ENCODE peak calls at places on chromosomes 4 and X, in ten cellular contexts. Y is stimulated activated CD4-positive, alpha-beta T cell treated with anti-CD3 and anti-CD28 coated beads, Interleukin-2, amount 100 ng/mL, for 4 hours; Q is progenitor cell of endocrine pancreas; G is T47D; L is activated CD8-positive, alpha-beta memory T cell treated with anti-CD3 and anti-CD28 coated beads for 4 hours; V is right lobe of liver; H is AG20443; X is A673; U is GM06990; K is astrocyte. F is an unnamed sample.

GRCh38 chr4:169582706-169583105 is 29.7 kb downstream of the NEK1 start:
- DNase-seq in Y (no peak), Q (no peak), G (no peak), L (no peak), V (no peak), H (no peak), X (no peak), U (no peak), K (peak), F (no peak)

GRCh38 chr4:106502106-106502699 is 133.6 kb upstream of the GIMD1 start:
- DNase-seq in Y (no peak), Q (peak), G (peak), L (no peak), V (peak), H (peak), X (no peak), U (no peak), K (peak), F (peak)

GRCh38 chrX:150774798-150775568 is 81.8 kb downstream of the MTMR1 start:
- DNase-seq in Y (no peak), Q (no peak), G (peak), L (no peak), V (no peak), H (no peak), X (no peak), U (no peak), K (no peak), F (no peak)

GRCh38 chr4:148634476-148634875 is 192.3 kb upstream of the NR3C2 start:
- DNase-seq in Y (no peak), Q (no peak), G (peak), L (no peak), V (no peak), H (no peak), X (no peak), U (no peak), K (peak), F (no peak)

GRCh38 chr4:13921805-13922204 is 294.3 kb upstream of the BOD1L1 start:
- DNase-seq in Y (no peak), Q (no peak), G (no peak), L (no peak), V (no peak), H (peak), X (no peak), U (no peak), K (peak), F (no peak)

GRCh38 chr4:143300860-143301259 is 35.8 kb upstream of the GAB1 start:
- DNase-seq in Y (no peak), Q (no peak), G (no peak), L (no peak), V (no peak), H (no peak), X (no peak), U (no peak), K (no peak), F (no peak)

GRCh38 chrX:65697173-65697572 is 29.7 kb downstream of the MSN start:
- DNase-seq in Y (no peak), Q (no peak), G (no peak), L (no peak), V (no peak), H (peak), X (peak), U (no peak), K (peak), F (no peak)

GRCh38 chrX:134679226-134679625 is 21.0 kb upstream of the PLAC1 start:
- DNase-seq in Y (no peak), Q (no peak), G (no peak), L (no peak), V (no peak), H (peak), X (no peak), U (no peak), K (no peak), F (no peak)

GRCh38 chr4:48122756-48123155 is 11.3 kb downstream of the TXK start:
- DNase-seq in Y (no peak), Q (no peak), G (no peak), L (no peak), V (no peak), H (no peak), X (no peak), U (no peak), K (no peak), F (no peak)

GRCh38 chrX:45322382-45322781 is 121.7 kb upstream of the DIPK2B start:
- DNase-seq in Y (peak), Q (no peak), G (peak), L (no peak), V (no peak), H (peak), X (peak), U (no peak), K (peak), F (peak)

GRCh38 chr4:147192679-147193078 is 247.0 kb upstream of the TTC29 start:
- DNase-seq in Y (no peak), Q (no peak), G (no peak), L (no peak), V (no peak), H (no peak), X (no peak), U (no peak), K (no peak), F (no peak)

GRCh38 chrX:107845625-107846024 is 20.0 kb downstream of the MID2 start:
- DNase-seq in Y (peak), Q (no peak), G (no peak), L (no peak), V (no peak), H (no peak), X (no peak), U (no peak), K (no peak), F (no peak)

GRCh38 chr4:57023104-57023503 is 44.4 kb downstream of the POLR2B start:
- DNase-seq in Y (no peak), Q (no peak), G (no peak), L (no peak), V (no peak), H (peak), X (no peak), U (no peak), K (peak), F (no peak)

GRCh38 chr4:20672262-20672661 is 28.0 kb upstream of the PACRGL start:
- DNase-seq in Y (no peak), Q (no peak), G (no peak), L (no peak), V (no peak), H (no peak), X (no peak), U (no peak), K (no peak), F (no peak)

GRCh38 chr4:120703908-120704307 is 218.6 kb downstream of the PRDM5 start:
- DNase-seq in Y (no peak), Q (no peak), G (no peak), L (no peak), V (no peak), H (no peak), X (no peak), U (no peak), K (no peak), F (no peak)

GRCh38 chr4:17142232-17142711 is 243.8 kb upstream of the LDB2 start:
- DNase-seq in Y (no peak), Q (no peak), G (no peak), L (no peak), V (no peak), H (peak), X (peak), U (no peak), K (peak), F (no peak)

GRCh38 chrX:69060631-69061408 is 104.4 kb downstream of the PJA1 start:
- DNase-seq in Y (no peak), Q (peak), G (peak), L (no peak), V (no peak), H (peak), X (no peak), U (no peak), K (peak), F (no peak)

GRCh38 chr4:5750052-5750950 is 39.3 kb downstream of the EVC start:
- DNase-seq in Y (no peak), Q (no peak), G (no peak), L (no peak), V (no peak), H (peak), X (no peak), U (no peak), K (peak), F (no peak)

GRCh38 chr4:76504613-76505465 is 69.8 kb downstream of the SHROOM3 start:
- DNase-seq in Y (no peak), Q (no peak), G (peak), L (no peak), V (no peak), H (peak), X (peak), U (no peak), K (peak), F (peak)

GRCh38 chr4:18923496-18924161 is 902.1 kb upstream of the LCORL start:
- DNase-seq in Y (no peak), Q (no peak), G (no peak), L (no peak), V (no peak), H (no peak), X (no peak), U (no peak), K (no peak), F (no peak)

GRCh38 chrX:43552166-43552565 is 103.9 kb upstream of the MAOA start:
- DNase-seq in Y (no peak), Q (no peak), G (no peak), L (no peak), V (no peak), H (no peak), X (no peak), U (no peak), K (no peak), F (no peak)

GRCh38 chrX:84477114-84477513 is 25.1 kb downstream of the HDX start:
- DNase-seq in Y (no peak), Q (no peak), G (no peak), L (no peak), V (no peak), H (no peak), X (no peak), U (no peak), K (no peak), F (no peak)

GRCh38 chrX:41381685-41382084 is 47.7 kb downstream of the DDX3X start:
- DNase-seq in Y (no peak), Q (no peak), G (no peak), L (no peak), V (peak), H (peak), X (no peak), U (no peak), K (peak), F (peak)

F was measured in NCI-H460.